ENCODE peak calls at places on chromosomes 11 and 22, in nine cellular contexts. X is PC-3, A is tibial artery, S is AG09309, J is PC-9, H is ascending aorta, W is cardiac fibroblast, N is choroid plexus epithelial cell, O is astrocyte of the cerebellum. Y is an unnamed sample.

GRCh38 chr11:62264004-62264403 is 6.0 kb upstream of the SCGB2A2 start:
- DNase-seq in X (peak), N (peak), H (no peak), J (no peak), S (no peak), O (no peak), W (peak), A (no peak), Y (peak)

GRCh38 chr11:9091044-9091936 is at the start of gene SCUBE2:
- DNase-seq in X (no peak), H (no peak), A (no peak), N (no peak), W (no peak), S (no peak), J (no peak), O (no peak), Y (no peak)

GRCh38 chr22:48346911-48347310 is 1480.8 kb downstream of the BRD1 start:
- DNase-seq in O (no peak), H (no peak), W (no peak), X (no peak), N (no peak), A (no peak), J (no peak), S (no peak), Y (no peak)

GRCh38 chr11:9625158-9625557 is 38.7 kb upstream of the SWAP70 start:
- DNase-seq in O (no peak), X (no peak), W (no peak), N (no peak), A (no peak), H (no peak), S (no peak), J (no peak), Y (no peak)

GRCh38 chr11:45766469-45766868 is 38.5 kb upstream of the SLC35C1 start:
- DNase-seq in X (no peak), O (no peak), S (no peak), W (no peak), J (no peak), N (no peak), A (no peak), H (no peak), Y (no peak)

GRCh38 chr11:71240865-71241691 is 11.3 kb downstream of the SHANK2 start:
- DNase-seq in W (peak), S (peak), A (peak), N (peak), J (peak), H (no peak), X (no peak), O (peak), Y (peak)

GRCh38 chr11:72681226-72682153 is 7.3 kb upstream of the PDE2A start:
- DNase-seq in H (no peak), A (no peak), W (no peak), X (no peak), O (no peak), N (no peak), J (no peak), S (no peak), Y (no peak)

GRCh38 chr11:117479372-117479771 is 151.7 kb downstream of the CEP164 start:
- DNase-seq in X (no peak), J (no peak), N (no peak), A (no peak), S (no peak), W (no peak), H (no peak), O (no peak), Y (no peak)

GRCh38 chr22:20438066-20438677 is 547 bp upstream of the SCARF2 start:
- DNase-seq in S (no peak), N (peak), X (no peak), W (no peak), A (no peak), J (no peak), O (peak), H (no peak), Y (peak)

GRCh38 chr22:43305806-43306205 is 37.4 kb downstream of the SCUBE1 start:
- DNase-seq in X (no peak), H (no peak), O (no peak), A (no peak), W (no peak), J (no peak), N (no peak), S (no peak), Y (no peak)

GRCh38 chr11:103594283-103594682 is 442.2 kb upstream of the DDI1 start:
- DNase-seq in N (no peak), X (peak), H (no peak), W (no peak), J (peak), O (no peak), S (no peak), A (no peak), Y (no peak)

GRCh38 chr11:60950024-60950423 is 2.0 kb downstream of the SLC15A3 start:
- DNase-seq in H (no peak), X (no peak), A (no peak), S (no peak), O (no peak), W (no peak), N (no peak), J (no peak), Y (no peak)

GRCh38 chr22:29197096-29197495 is 8.6 kb upstream of the EMID1 start:
- DNase-seq in S (no peak), O (no peak), H (no peak), N (no peak), J (no peak), W (no peak), A (no peak), X (no peak), Y (no peak)

GRCh38 chr11:125348141-125348651 is 147.9 kb downstream of the FEZ1 start:
- DNase-seq in A (no peak), W (no peak), J (no peak), O (no peak), N (no peak), X (no peak), H (no peak), S (no peak), Y (no peak)

GRCh38 chr11:8531312-8531711 is 62.7 kb downstream of the STK33 start:
- DNase-seq in X (no peak), J (no peak), S (no peak), A (no peak), H (no peak), O (no peak), W (no peak), N (no peak), Y (no peak)

GRCh38 chr11:117529767-117530166 is 202.1 kb downstream of the CEP164 start:
- DNase-seq in W (no peak), O (no peak), X (no peak), A (no peak), J (no peak), N (no peak), S (no peak), H (no peak), Y (no peak)

GRCh38 chr11:35974878-35975578 is 31.2 kb downstream of the LDLRAD3 start:
- DNase-seq in A (no peak), H (no peak), W (peak), J (no peak), X (no peak), N (no peak), O (no peak), S (no peak), Y (peak)

GRCh38 chr11:95682552-95682951 is 107.0 kb downstream of the FAM76B start:
- DNase-seq in X (no peak), A (no peak), J (no peak), N (peak), S (no peak), O (peak), H (no peak), W (no peak), Y (no peak)

GRCh38 chr22:44550666-44551491 is 52.8 kb upstream of the RTL6 start:
- DNase-seq in A (no peak), S (peak), H (no peak), J (peak), N (peak), O (peak), X (peak), W (peak), Y (peak)

GRCh38 chr11:9569588-9570164 is 3.8 kb upstream of the WEE1 start:
- DNase-seq in X (no peak), N (no peak), O (no peak), S (no peak), A (no peak), J (no peak), W (no peak), H (no peak), Y (no peak)

GRCh38 chr11:75200051-75200450 is 40.5 kb upstream of the TPBGL start:
- DNase-seq in H (no peak), X (no peak), A (no peak), W (no peak), J (no peak), O (no peak), N (no peak), S (no peak), Y (peak)

GRCh38 chr11:68903288-68903630 is 373 bp downstream of the MRPL21 start:
- DNase-seq in A (no peak), X (no peak), O (no peak), N (no peak), W (no peak), S (no peak), J (no peak), H (no peak), Y (no peak)

GRCh38 chr11:27611946-27612455 is 88.3 kb downstream of the BDNF start:
- DNase-seq in N (peak), S (no peak), H (no peak), W (peak), O (no peak), J (no peak), X (no peak), A (no peak), Y (no peak)

GRCh38 chr11:36131719-36132349 is 157.4 kb downstream of the COMMD9 start:
- DNase-seq in X (peak), O (no peak), J (no peak), H (no peak), A (peak), S (no peak), N (peak), W (peak), Y (peak)

GRCh38 chr11:68026391-68027105 is 3.9 kb upstream of the NDUFS8 start:
- DNase-seq in S (no peak), J (no peak), H (no peak), O (no peak), X (no peak), A (no peak), W (no peak), N (no peak), Y (no peak)

GRCh38 chr22:27846910-27847309 is 45.4 kb upstream of the MN1 start:
- DNase-seq in A (no peak), H (no peak), O (no peak), S (no peak), N (no peak), W (no peak), J (no peak), X (no peak), Y (no peak)

GRCh38 chr11:2801711-2802388 is 83.7 kb downstream of the CDKN1C start:
- DNase-seq in J (no peak), N (no peak), O (no peak), X (no peak), W (no peak), S (no peak), H (peak), A (peak), Y (no peak)

GRCh38 chr11:78190871-78191538 is 2.3 kb downstream of the USP35 start:
- DNase-seq in N (no peak), X (no peak), J (no peak), S (no peak), H (no peak), W (no peak), O (no peak), A (no peak), Y (no peak)
- H3K4me3 ChIP-seq in N (no peak), X (no peak), J (no peak), S (no peak), H (peak), W (no peak), O (no peak), A (peak), Y (no peak)

GRCh38 chr22:37904572-37905533 is 1.2 kb upstream of the MICALL1 start:
- DNase-seq in A (peak), J (peak), X (peak), W (peak), S (peak), H (peak), O (peak), N (peak), Y (peak)
- H3K4me3 ChIP-seq in A (peak), J (peak), X (peak), W (peak), S (peak), H (peak), O (peak), N (peak), Y (peak)

GRCh38 chr11:114180301-114181055 is 115.7 kb upstream of the NNMT start:
- DNase-seq in S (no peak), X (peak), J (no peak), W (no peak), H (no peak), N (peak), A (no peak), O (no peak), Y (peak)

GRCh38 chr11:114181195-114181594 is 115.0 kb upstream of the NNMT start:
- DNase-seq in A (no peak), J (no peak), H (no peak), O (no peak), S (no peak), W (no peak), X (no peak), N (peak), Y (no peak)

GRCh38 chr11:114181752-114182151 is 114.4 kb upstream of the NNMT start:
- DNase-seq in A (no peak), N (no peak), W (no peak), H (no peak), X (no peak), J (no peak), S (no peak), O (no peak), Y (no peak)

GRCh38 chr11:114183041-114183511 is 113.1 kb upstream of the NNMT start:
- DNase-seq in S (no peak), O (no peak), W (no peak), X (no peak), A (no peak), J (no peak), N (no peak), H (no peak), Y (no peak)

GRCh38 chr11:114182471-114182968 is 113.7 kb upstream of the NNMT start:
- DNase-seq in W (no peak), N (no peak), A (no peak), J (no peak), H (no peak), X (no peak), S (no peak), O (no peak), Y (no peak)
- H3K4me3 ChIP-seq in W (no peak), N (no peak), A (no peak), J (no peak), H (peak), X (no peak), S (no peak), O (no peak), Y (no peak)

DNA sequence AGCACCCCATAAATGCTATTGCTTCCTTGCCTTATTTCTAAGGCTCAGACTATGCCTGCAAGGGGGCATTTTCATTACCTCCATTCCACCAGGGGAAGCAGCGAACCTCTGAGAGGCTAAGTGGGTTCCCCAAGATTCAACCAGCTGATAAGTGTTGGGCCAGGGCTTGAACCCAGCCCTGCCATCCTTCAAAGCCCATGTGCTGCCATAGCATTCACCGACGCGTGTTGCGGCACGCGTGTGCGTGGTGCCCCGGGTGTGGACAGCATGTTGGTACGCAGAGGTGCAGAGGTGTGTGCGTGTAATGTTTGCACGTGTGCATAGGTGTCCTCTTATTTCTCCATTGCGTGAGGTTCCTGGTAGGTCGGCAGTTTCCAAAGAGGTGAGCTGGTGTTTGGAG is 66.0 kb upstream of the PPARA start:
- DNase-seq in S (no peak), J (no peak), N (no peak), O (no peak), A (peak), W (no peak), H (no peak), X (no peak), Y (no peak)
- H3K4me3 ChIP-seq in S (peak), J (no peak), N (no peak), O (peak), A (peak), W (no peak), H (peak), X (peak), Y (no peak)

GRCh38 chr11:32332990-32333334 is 102.4 kb downstream of the WT1 start:
- DNase-seq in A (no peak), W (no peak), O (no peak), X (no peak), N (no peak), J (peak), S (no peak), H (no peak), Y (no peak)
- H3K4me3 ChIP-seq in A (peak), W (no peak), O (peak), X (peak), N (peak), J (no peak), S (peak), H (peak), Y (no peak)

GRCh38 chr11:11894486-11894885 is 52.7 kb downstream of the USP47 start:
- DNase-seq in O (peak), A (no peak), N (peak), J (no peak), S (no peak), H (no peak), W (peak), X (no peak), Y (no peak)
- H3K4me3 ChIP-seq in O (no peak), A (no peak), N (no peak), J (no peak), S (no peak), H (no peak), W (no peak), X (no peak), Y (no peak)

DNA sequence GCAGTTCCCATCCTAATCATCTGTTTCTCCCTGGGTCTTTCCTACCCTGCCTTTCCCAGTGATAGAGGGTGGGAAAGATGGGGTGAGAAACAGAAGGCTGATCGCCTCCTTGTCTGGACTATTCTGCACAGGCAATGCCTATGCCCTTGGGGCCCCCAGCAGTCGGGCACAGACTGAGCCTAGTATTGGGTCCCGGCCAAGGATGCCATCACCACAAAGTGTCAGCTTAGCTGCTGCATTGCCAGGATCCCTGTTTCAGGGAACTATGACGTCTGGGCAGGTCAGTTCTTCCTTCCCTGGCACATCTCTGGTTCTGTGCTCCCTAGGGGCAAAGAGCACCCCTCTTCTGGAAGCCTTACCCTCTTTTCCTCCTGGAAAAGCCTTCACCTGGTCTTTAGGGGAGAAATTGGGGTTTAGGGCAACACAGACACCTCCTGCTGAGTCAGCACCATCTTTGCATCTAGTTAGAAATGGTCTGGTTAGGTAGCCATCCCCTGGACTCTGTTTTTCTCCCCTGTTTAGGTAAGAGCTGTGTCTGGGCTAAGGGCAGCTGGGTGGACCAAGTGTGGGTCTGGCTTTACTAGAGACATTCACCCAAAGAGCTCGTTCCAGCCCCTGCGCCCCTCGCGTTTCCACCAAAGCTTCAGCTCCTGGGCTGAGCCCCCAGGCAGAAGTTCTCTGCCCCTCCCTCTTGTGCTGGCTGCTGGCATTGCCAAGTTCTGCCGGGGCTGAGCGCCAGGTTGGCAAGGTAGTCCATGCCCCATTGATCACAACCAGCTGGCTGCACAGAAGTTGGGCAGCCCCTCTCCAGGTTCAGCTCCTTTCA is 2.0 kb downstream of the ADAMTS8 start:
- DNase-seq in X (no peak), O (no peak), J (no peak), A (no peak), N (no peak), W (no peak), S (no peak), H (no peak), Y (no peak)
- H3K4me3 ChIP-seq in X (no peak), O (no peak), J (no peak), A (peak), N (no peak), W (no peak), S (no peak), H (peak), Y (no peak)

GRCh38 chr11:65471410-65471762 is 27.5 kb upstream of the MALAT1 start:
- DNase-seq in S (no peak), H (peak), X (peak), N (peak), O (no peak), W (peak), A (peak), J (peak), Y (peak)
- H3K4me3 ChIP-seq in S (no peak), H (peak), X (peak), N (peak), O (peak), W (peak), A (peak), J (no peak), Y (peak)

DNA sequence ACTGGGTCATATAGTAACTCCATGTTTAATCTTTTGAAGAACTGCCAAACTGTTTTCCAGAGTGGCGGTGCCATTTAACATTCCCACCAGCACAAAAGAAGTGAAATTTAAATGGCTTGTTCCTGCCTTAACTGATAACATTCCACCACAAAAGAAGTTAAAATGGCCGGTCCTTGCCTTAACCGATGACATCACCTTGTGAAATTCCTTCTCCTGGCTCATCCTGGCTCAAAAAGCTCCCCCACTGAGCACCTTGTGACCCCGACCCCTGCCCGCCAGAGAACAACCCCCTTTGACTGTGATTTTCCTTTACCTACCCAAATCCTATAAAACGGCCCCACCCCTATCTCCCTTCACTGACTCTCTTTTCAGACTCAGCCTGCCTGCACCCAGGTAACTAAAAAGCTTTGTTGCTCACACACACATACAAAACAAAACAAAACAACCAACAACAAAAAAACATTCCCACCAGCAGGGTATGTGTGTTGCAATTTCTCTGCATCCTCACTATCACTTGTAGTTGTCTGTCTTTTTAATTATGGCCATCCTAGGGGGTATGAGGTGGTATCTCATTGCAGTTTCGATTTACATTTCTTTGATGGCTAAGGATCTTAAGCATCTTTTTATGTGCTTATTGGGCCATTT is 109.0 kb downstream of the FAR1 start:
- DNase-seq in O (no peak), J (no peak), X (no peak), N (no peak), A (no peak), S (no peak), H (no peak), W (no peak), Y (no peak)
- H3K4me3 ChIP-seq in O (no peak), J (no peak), X (no peak), N (no peak), A (no peak), S (no peak), H (no peak), W (no peak), Y (no peak)

Y was measured in fibroblast of pulmonary artery.